ENCODE peak calls at places on chromosomes 5 and 9, in eight cellular contexts. W, A, H, E, X, B, P and R are unnamed samples.

GRCh38 chr5:105670586-105670985 is 2000.2 kb downstream of the EFNA5 start:
- DNase-seq in W (peak; percentile 26), A (no peak), H (no peak), E (no peak), X (no peak), B (no peak), P (no peak), R (no peak)

GRCh38 chr5:124034963-124035362 is 523.0 kb downstream of the CSNK1G3 start:
- DNase-seq in W (no peak), A (no peak), H (no peak), E (no peak), X (no peak), B (no peak), P (no peak), R (no peak)

GRCh38 chr5:157611571-157612067 is 36.0 kb upstream of the ADAM19 start:
- DNase-seq in W (no peak), A (no peak), H (no peak), E (no peak), X (no peak), B (no peak), P (no peak), R (no peak)

GRCh38 chr5:10352404-10353240 is 873 bp upstream of the MARCHF6 start:
- DNase-seq in W (no peak), A (peak; percentile 51), H (peak; percentile 21), E (no peak), X (no peak), B (no peak), P (peak; percentile 65), R (no peak)

GRCh38 chr5:139601429-139601828 is 40.3 kb downstream of the UBE2D2 start:
- DNase-seq in W (no peak), A (no peak), H (no peak), E (no peak), X (no peak), B (peak; percentile 70), P (no peak), R (no peak)

GRCh38 chr5:43041669-43042175 is 1.6 kb upstream of the ANXA2R start:
- DNase-seq in W (no peak), A (no peak), H (no peak), E (peak; percentile 81), X (no peak), B (no peak), P (peak; percentile 95), R (no peak)

GRCh38 chr9:93290495-93291434 is 106.8 kb downstream of the WNK2 start:
- DNase-seq in W (no peak), A (no peak), H (peak; percentile 44), E (no peak), X (no peak), B (no peak), P (no peak), R (no peak)

GRCh38 chr5:10567181-10567591 is 3.3 kb downstream of the ANKRD33B start:
- DNase-seq in W (no peak), A (peak; percentile 11), H (no peak), E (no peak), X (no peak), B (peak; percentile 30), P (no peak), R (no peak)

GRCh38 chr5:168747987-168748777 is 169.0 kb upstream of the PANK3 start:
- DNase-seq in W (no peak), A (peak; percentile 78), H (peak; percentile 89), E (no peak), X (no peak), B (no peak), P (no peak), R (peak; percentile 43)

GRCh38 chr9:34701769-34702736 is 7.9 kb downstream of the CCL21 start:
- DNase-seq in W (peak; percentile 33), A (peak; percentile 92), H (peak; percentile 89), E (peak; percentile 83), X (peak; percentile 73), B (peak; percentile 90), P (peak; percentile 84), R (peak; percentile 38)

GRCh38 chr9:708556-709432 is 132.7 kb upstream of the DMRT1 start:
- DNase-seq in W (no peak), A (no peak), H (no peak), E (no peak), X (no peak), B (no peak), P (no peak), R (no peak)

GRCh38 chr5:109826-110225 is 17.9 kb downstream of the PLEKHG4B start:
- DNase-seq in W (no peak), A (no peak), H (no peak), E (no peak), X (no peak), B (no peak), P (no peak), R (no peak)

GRCh38 chr5:159017787-159018186 is 81.9 kb downstream of the EBF1 start:
- DNase-seq in W (no peak), A (no peak), H (peak; percentile 59), E (no peak), X (no peak), B (peak; percentile 81), P (peak; percentile 92), R (no peak)

GRCh38 chr5:78760411-78761169 is 112.0 kb upstream of the LHFPL2 start:
- DNase-seq in W (no peak), A (no peak), H (no peak), E (no peak), X (no peak), B (no peak), P (no peak), R (no peak)

GRCh38 chr5:135392256-135392655 is 6.8 kb downstream of the MACROH2A1 start:
- DNase-seq in W (no peak), A (no peak), H (no peak), E (peak; percentile 90), X (no peak), B (no peak), P (peak; percentile 94), R (no peak)

GRCh38 chr9:38437193-38437823 is 13.1 kb upstream of the IGFBPL1 start:
- DNase-seq in W (no peak), A (no peak), H (no peak), E (peak; percentile 11), X (no peak), B (no peak), P (peak; percentile 46), R (no peak)

GRCh38 chr9:127555830-127556820 is 56.0 kb upstream of the STXBP1 start:
- DNase-seq in W (peak; percentile 92), A (peak; percentile 82), H (peak; percentile 60), E (peak; percentile 97), X (peak; percentile 68), B (peak; percentile 82), P (peak; percentile 96), R (peak; percentile 91)

GRCh38 chr9:26310294-26310693 is 582.3 kb downstream of the CAAP1 start:
- DNase-seq in W (no peak), A (no peak), H (no peak), E (no peak), X (no peak), B (no peak), P (peak; percentile 77), R (no peak)

GRCh38 chr5:131430794-131431193 is 166.9 kb downstream of the CDC42SE2 start:
- DNase-seq in W (no peak), A (no peak), H (no peak), E (no peak), X (no peak), B (no peak), P (peak; percentile 65), R (no peak)

GRCh38 chr9:75889977-75890540 is 414 bp upstream of the PCSK5 start:
- DNase-seq in W (no peak), A (peak; percentile 31), H (no peak), E (peak; percentile 41), X (no peak), B (peak; percentile 66), P (peak; percentile 80), R (no peak)

GRCh38 chr9:1335174-1335573 is 285.0 kb downstream of the DMRT2 start:
- DNase-seq in W (no peak), A (no peak), H (no peak), E (no peak), X (no peak), B (no peak), P (no peak), R (no peak)

GRCh38 chr5:125227333-125228075 is 481.1 kb upstream of the ZNF608 start:
- DNase-seq in W (no peak), A (no peak), H (peak; percentile 51), E (peak; percentile 3), X (no peak), B (no peak), P (peak; percentile 70), R (no peak)

GRCh38 chr5:162529886-162530285 is 462.3 kb downstream of the GABRG2 start:
- DNase-seq in W (no peak), A (no peak), H (no peak), E (no peak), X (no peak), B (no peak), P (no peak), R (no peak)

GRCh38 chr5:32713396-32714381 is 2.6 kb downstream of the NPR3 start:
- DNase-seq in W (no peak), A (no peak), H (peak; percentile 77), E (peak; percentile 62), X (no peak), B (no peak), P (peak; percentile 29), R (no peak)

GRCh38 chr5:61370496-61370895 is 38.4 kb downstream of the ZSWIM6 start:
- DNase-seq in W (no peak), A (no peak), H (no peak), E (no peak), X (no peak), B (no peak), P (no peak), R (no peak)

GRCh38 chr9:74865177-74865576 is 22.5 kb downstream of the TRPM6 start:
- DNase-seq in W (no peak), A (no peak), H (no peak), E (no peak), X (no peak), B (no peak), P (no peak), R (no peak)

GRCh38 chr5:143401253-143401845 is 2.1 kb downstream of the NR3C1 start:
- DNase-seq in W (no peak), A (no peak), H (no peak), E (no peak), X (no peak), B (no peak), P (no peak), R (no peak)

GRCh38 chr5:125484272-125485002 is 738.0 kb upstream of the ZNF608 start:
- DNase-seq in W (peak; percentile 96), A (no peak), H (peak; percentile 14), E (peak; percentile 75), X (no peak), B (peak; percentile 86), P (peak; percentile 89), R (no peak)

GRCh38 chr9:102445181-102445747 is 549.9 kb upstream of the CYLC2 start:
- DNase-seq in W (no peak), A (no peak), H (no peak), E (no peak), X (no peak), B (no peak), P (no peak), R (no peak)

GRCh38 chr9:91428431-91428830 is 4.8 kb upstream of the NFIL3 start:
- DNase-seq in W (no peak), A (no peak), H (no peak), E (no peak), X (no peak), B (no peak), P (peak; percentile 42), R (no peak)